ENCODE peak calls at places on chromosomes 4 and X, in four cellular contexts. Q, C, O and D are unnamed samples.

GRCh38 chr4:150297861-150298474 is 219.7 kb downstream of the DCLK2 start:
- DNase-seq in Q (no peak), C (peak; percentile 78), O (peak; percentile 48), D (peak; percentile 87)

GRCh38 chr4:16264798-16265197 is 38.5 kb upstream of the TAPT1 start:
- DNase-seq in Q (peak; percentile 5), C (peak; percentile 58), O (peak; percentile 16), D (peak; percentile 80)

GRCh38 chr4:121462660-121463261 is 81.9 kb upstream of the QRFPR start:
- DNase-seq in Q (no peak), C (peak; percentile 61), O (peak; percentile 52), D (peak; percentile 90)

GRCh38 chr4:7158081-7158750 is 34.1 kb upstream of the SORCS2 start:
- DNase-seq in Q (no peak), C (no peak), O (no peak), D (no peak)

GRCh38 chrX:48468693-48469691 is 1.1 kb downstream of the SLC38A5 start:
- DNase-seq in Q (no peak), C (no peak), O (no peak), D (no peak)

GRCh38 chr4:8319731-8320385 is 50.3 kb downstream of the HTRA3 start:
- DNase-seq in Q (no peak), C (no peak), O (peak; percentile 18), D (no peak)

GRCh38 chr4:153987291-153987690 is 198.4 kb upstream of the SFRP2 start:
- DNase-seq in Q (no peak), C (no peak), O (peak; percentile 70), D (peak; percentile 73)

GRCh38 chrX:40496728-40497127 is 84.0 kb upstream of the ATP6AP2 start:
- DNase-seq in Q (no peak), C (peak; percentile 29), O (peak; percentile 29), D (no peak)

GRCh38 chr4:79626102-79626501 is 218.1 kb upstream of the GK2 start:
- DNase-seq in Q (no peak), C (no peak), O (no peak), D (no peak)

GRCh38 chrX:108737754-108738153 is 1.4 kb upstream of the IRS4 start:
- DNase-seq in Q (no peak), C (no peak), O (no peak), D (no peak)

GRCh38 chrX:41031256-41031967 is 53.8 kb upstream of the USP9X start:
- DNase-seq in Q (no peak), C (no peak), O (no peak), D (no peak)

GRCh38 chr4:154686838-154687237 is 57.0 kb upstream of the LRAT start:
- DNase-seq in Q (no peak), C (no peak), O (no peak), D (peak; percentile 53)

GRCh38 chrX:147602297-147602696 is 309.4 kb upstream of the FMR1 start:
- DNase-seq in Q (no peak), C (no peak), O (no peak), D (no peak)

GRCh38 chrX:85024562-85024961 is 20.9 kb downstream of the APOOL start:
- DNase-seq in Q (no peak), C (no peak), O (no peak), D (no peak)

GRCh38 chr4:182242793-182243192 is 409 bp upstream of the TENM3 start:
- DNase-seq in Q (no peak), C (peak; percentile 74), O (peak; percentile 93), D (peak; percentile 21)

GRCh38 chr4:87031946-87032345 is 97.1 kb downstream of the AFF1 start:
- DNase-seq in Q (no peak), C (no peak), O (no peak), D (no peak)

GRCh38 chrX:150508461-150509367 is 59.7 kb upstream of the MTM1 start:
- DNase-seq in Q (no peak), C (peak; percentile 10), O (no peak), D (no peak)

GRCh38 chr4:111283066-111283677 is 660.3 kb upstream of the PITX2 start:
- DNase-seq in Q (peak; percentile 1), C (peak; percentile 57), O (peak; percentile 8), D (peak; percentile 65)

GRCh38 chr4:176563591-176563990 is 229.1 kb downstream of the VEGFC start:
- DNase-seq in Q (peak; percentile 40), C (peak; percentile 33), O (no peak), D (peak; percentile 28)

GRCh38 chr4:98466868-98467599 is 191.4 kb downstream of the TSPAN5 start:
- DNase-seq in Q (no peak), C (peak; percentile 57), O (peak; percentile 59), D (no peak)

GRCh38 chr4:140042634-140043033 is 111.3 kb downstream of the MAML3 start:
- DNase-seq in Q (no peak), C (no peak), O (no peak), D (no peak)

GRCh38 chrX:72115380-72115779 is 16.3 kb downstream of the RTL5 start:
- DNase-seq in Q (no peak), C (no peak), O (no peak), D (no peak)

GRCh38 chrX:107674480-107675364 is 46.4 kb downstream of the PRPS1 start:
- DNase-seq in Q (no peak), C (no peak), O (peak; percentile 17), D (peak; percentile 74)

GRCh38 chrX:65697173-65697572 is 29.7 kb downstream of the MSN start:
- DNase-seq in Q (no peak), C (peak; percentile 79), O (peak; percentile 80), D (peak; percentile 56)

GRCh38 chrX:46327229-46328081 is 217.8 kb downstream of the ZNF674 start:
- DNase-seq in Q (no peak), C (no peak), O (peak; percentile 31), D (peak; percentile 40)

GRCh38 chr4:186900232-186900900 is 176.7 kb upstream of the FAT1 start:
- DNase-seq in Q (no peak), C (peak; percentile 87), O (peak; percentile 88), D (peak; percentile 65)

GRCh38 chrX:64975989-64976672 is at the start of gene ZC4H2:
- DNase-seq in Q (peak; percentile 11), C (peak; percentile 76), O (peak; percentile 68), D (peak; percentile 83)

GRCh38 chr4:41212221-41213203 is 1.8 kb downstream of the APBB2 start:
- DNase-seq in Q (peak; percentile 71), C (peak; percentile 64), O (peak; percentile 59), D (peak; percentile 90)

GRCh38 chr4:118849867-118850812 is 14.2 kb upstream of the SEC24D start:
- DNase-seq in Q (peak; percentile 8), C (peak; percentile 14), O (no peak), D (peak; percentile 55)